ENCODE peak calls at places on chromosomes 16 and 17, in eight cellular contexts. O, R, G, A, C, W, S and X are unnamed samples. For H3K4me1, the result is how much of the 10 kb centered on the place peaks cover.

GRCh38 chr16:75279277-75279676 is 27.9 kb upstream of the BCAR1 start:
- DNase-seq in R (no peak), G (no peak), A (no peak), S (no peak), W (no peak), C (no peak), O (no peak), X (no peak)

GRCh38 chr16:58011652-58012051 is 10.4 kb downstream of the USB1 start:
- DNase-seq in W (no peak), O (no peak), S (no peak), C (peak), R (no peak), A (no peak), G (no peak), X (no peak)

GRCh38 chr17:64008830-64009229 is 10.7 kb downstream of the PRR29 start:
- DNase-seq in A (peak), G (no peak), C (no peak), S (no peak), W (no peak), O (no peak), R (no peak), X (no peak)

GRCh38 chr16:31876955-31877828 is 3.6 kb downstream of the ZNF267 start:
- DNase-seq in S (no peak), O (no peak), A (peak), G (no peak), C (peak), W (no peak), R (no peak), X (no peak)

GRCh38 chr17:8189041-8189710 is 804 bp downstream of the BORCS6 start:
- DNase-seq in O (no peak), R (no peak), S (no peak), C (no peak), G (peak), W (peak), A (peak), X (no peak)

GRCh38 chr17:82230627-82231311 is 1.9 kb downstream of the SLC16A3 start:
- DNase-seq in G (no peak), S (no peak), O (peak), R (peak), A (peak), W (peak), C (peak), X (peak)

GRCh38 chr16:10895053-10895946 is 18.3 kb downstream of the CIITA start:
- DNase-seq in G (no peak), A (peak), C (peak), W (no peak), O (no peak), R (no peak), S (no peak), X (no peak)

GRCh38 chr17:47352848-47353247 is 29.1 kb downstream of the EFCAB13 start:
- DNase-seq in G (no peak), O (no peak), A (no peak), S (no peak), R (no peak), C (no peak), W (no peak), X (no peak)

GRCh38 chr16:81599034-81599744 is 154.6 kb downstream of the CMIP start:
- DNase-seq in W (peak), O (no peak), C (peak), G (peak), R (no peak), A (no peak), S (no peak), X (no peak)

GRCh38 chr16:88879788-88880055 is 13.3 kb upstream of the PABPN1L start:
- DNase-seq in G (no peak), W (no peak), S (no peak), A (no peak), C (no peak), R (no peak), O (peak), X (no peak)

GRCh38 chr17:46984892-46985291 is 5.8 kb upstream of the RPRML start:
- DNase-seq in O (no peak), R (no peak), S (no peak), C (peak), W (peak), G (no peak), A (peak), X (no peak)

GRCh38 chr17:48506246-48506645 is 24.6 kb downstream of the HOXB1 start:
- DNase-seq in R (no peak), G (no peak), W (no peak), A (no peak), S (no peak), O (no peak), C (no peak), X (no peak)

GRCh38 chr16:55643161-55643970 is 12.4 kb upstream of the SLC6A2 start:
- DNase-seq in S (peak), G (no peak), R (no peak), O (peak), W (peak), C (peak), A (peak), X (no peak)

GRCh38 chr16:31382485-31383161 is 10.5 kb upstream of the ITGAD start:
- DNase-seq in C (peak), A (peak), W (peak), O (peak), G (peak), S (peak), R (no peak), X (peak)

GRCh38 chr17:8072727-8073461 is 14.6 kb downstream of the ALOX12B start:
- DNase-seq in O (no peak), G (no peak), S (no peak), W (no peak), C (no peak), A (no peak), R (no peak), X (no peak)

GRCh38 chr17:82023447-82024241 is 539 bp downstream of the LRRC45 start:
- DNase-seq in R (no peak), C (no peak), W (no peak), S (no peak), O (peak), G (no peak), A (no peak), X (no peak)

GRCh38 chr17:76726766-76727718 is at the start of gene METTL23:
- DNase-seq in S (no peak), A (peak), W (peak), C (peak), G (peak), R (peak), O (peak), X (peak)

GRCh38 chr17:7261377-7262191 is 694 bp downstream of the CLDN7 start:
- DNase-seq in W (no peak), C (no peak), R (no peak), A (no peak), S (no peak), G (no peak), O (peak), X (no peak)

GRCh38 chr17:29722411-29723198 is 99.9 kb upstream of the CORO6 start:
- DNase-seq in A (peak), S (no peak), C (no peak), O (no peak), R (peak), W (no peak), G (peak), X (peak)

DNA sequence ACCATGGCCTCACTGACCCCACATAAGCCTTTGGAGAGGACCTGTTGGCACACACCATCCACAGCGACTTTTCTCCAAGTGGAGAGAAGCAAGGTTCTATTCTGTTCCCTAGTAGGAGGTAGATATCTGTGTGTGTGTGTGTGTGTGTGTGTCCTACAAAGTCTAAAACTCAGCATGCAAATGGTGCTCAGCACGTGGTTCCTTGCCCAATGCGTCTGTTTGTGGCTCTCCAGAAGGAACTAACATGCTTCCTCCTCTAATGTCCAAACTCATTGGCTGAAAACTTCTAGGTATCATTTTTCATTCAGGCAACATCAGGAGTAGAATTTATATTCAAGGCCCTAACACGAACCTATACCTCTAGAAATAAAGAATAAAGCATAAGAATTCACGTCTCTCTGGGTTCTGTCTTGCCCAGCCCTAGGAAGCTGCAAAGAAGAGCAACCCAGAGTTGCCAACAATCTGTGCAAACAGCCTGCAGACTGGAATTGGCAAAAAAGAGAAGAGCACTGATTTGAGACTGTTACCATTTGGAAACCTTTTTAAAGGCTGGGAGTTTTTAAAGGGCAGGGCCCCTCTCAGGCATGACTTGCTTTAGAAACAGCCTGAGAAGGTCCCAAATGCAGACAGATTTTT is 25.5 kb downstream of the MAP3K14 start:
- DNase-seq in W (no peak), R (no peak), S (no peak), A (no peak), C (no peak), G (no peak), O (no peak), X (no peak)
- TF ChIP-seq POLR2A in W (no peak), R (no peak), S (no peak), A (no peak), C (no peak), G (no peak), O (no peak), X (no peak)

DNA sequence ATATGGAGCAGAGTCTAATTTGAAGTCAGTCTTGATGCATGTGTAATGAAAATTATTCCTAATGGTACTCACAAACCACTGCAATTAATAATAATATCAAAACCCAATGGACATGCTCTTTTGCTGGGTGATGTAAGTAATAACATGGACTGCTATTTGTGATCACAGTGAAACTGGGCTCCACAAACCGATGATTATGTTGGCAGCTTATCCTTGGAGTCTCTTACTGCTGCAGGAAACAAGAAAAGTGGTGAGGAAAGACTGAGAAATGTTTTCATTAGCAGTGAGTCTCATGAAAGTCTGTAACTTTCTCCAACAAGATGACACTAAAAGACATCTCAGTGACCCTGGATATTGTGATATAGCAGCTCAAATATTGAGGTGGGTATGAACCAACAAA is 45.2 kb downstream of the TMEM100 start:
- DNase-seq in W (no peak), A (no peak), O (no peak), C (no peak), S (no peak), G (no peak), R (no peak), X (no peak)
- TF ChIP-seq POLR2AphosphoS5 in W (no peak), A (no peak), O (no peak), C (no peak), S (no peak), G (no peak), R (no peak), X (no peak)

GRCh38 chr17:39614545-39615157 is 6.9 kb upstream of the NEUROD2 start:
- DNase-seq in R (no peak), A (no peak), S (no peak), W (no peak), G (no peak), O (no peak), C (no peak), X (no peak)

GRCh38 chr17:39612935-39613465 is 5.3 kb upstream of the NEUROD2 start:
- DNase-seq in A (no peak), R (no peak), C (no peak), G (no peak), S (no peak), W (no peak), O (no peak), X (no peak)

GRCh38 chr17:39609416-39610025 is 1.8 kb upstream of the NEUROD2 start:
- DNase-seq in W (no peak), R (no peak), C (no peak), S (no peak), G (no peak), A (no peak), O (no peak), X (no peak)

GRCh38 chr17:39611441-39612112 is 3.9 kb upstream of the NEUROD2 start:
- DNase-seq in C (no peak), R (no peak), G (no peak), A (no peak), O (no peak), W (no peak), S (no peak), X (no peak)

GRCh38 chr17:39612291-39612894 is 4.7 kb upstream of the NEUROD2 start:
- DNase-seq in S (no peak), W (no peak), O (no peak), C (no peak), G (no peak), R (no peak), A (no peak), X (no peak)
- H3K4me1 ChIP-seq in S (under half), W (under half), O (under half), C (under half), G (under half), R (under half), A (under half), X (under half)

GRCh38 chr16:21302454-21302853 is 24.4 kb upstream of the CRYM start:
- DNase-seq in S (no peak), C (no peak), G (no peak), O (no peak), R (no peak), A (no peak), W (no peak), X (no peak)

GRCh38 chr16:21302898-21303528 is 24.9 kb upstream of the CRYM start:
- DNase-seq in A (no peak), W (no peak), S (peak), O (no peak), R (no peak), G (no peak), C (no peak), X (no peak)

GRCh38 chr16:21301895-21302291 is 23.8 kb upstream of the CRYM start:
- DNase-seq in W (no peak), R (no peak), O (no peak), C (no peak), G (no peak), S (no peak), A (no peak), X (no peak)

GRCh38 chr16:21301168-21301894 is 23.2 kb upstream of the CRYM start:
- DNase-seq in A (peak), R (peak), G (peak), W (peak), O (peak), S (peak), C (peak), X (peak)

GRCh38 chr16:21300309-21301167 is 22.4 kb upstream of the CRYM start:
- DNase-seq in S (peak), G (peak), C (peak), O (peak), W (peak), R (peak), A (peak), X (peak)
- TF ChIP-seq POLR2A in S (peak), G (peak), C (peak), O (no peak), W (no peak), R (no peak), A (no peak), X (no peak)

DNA sequence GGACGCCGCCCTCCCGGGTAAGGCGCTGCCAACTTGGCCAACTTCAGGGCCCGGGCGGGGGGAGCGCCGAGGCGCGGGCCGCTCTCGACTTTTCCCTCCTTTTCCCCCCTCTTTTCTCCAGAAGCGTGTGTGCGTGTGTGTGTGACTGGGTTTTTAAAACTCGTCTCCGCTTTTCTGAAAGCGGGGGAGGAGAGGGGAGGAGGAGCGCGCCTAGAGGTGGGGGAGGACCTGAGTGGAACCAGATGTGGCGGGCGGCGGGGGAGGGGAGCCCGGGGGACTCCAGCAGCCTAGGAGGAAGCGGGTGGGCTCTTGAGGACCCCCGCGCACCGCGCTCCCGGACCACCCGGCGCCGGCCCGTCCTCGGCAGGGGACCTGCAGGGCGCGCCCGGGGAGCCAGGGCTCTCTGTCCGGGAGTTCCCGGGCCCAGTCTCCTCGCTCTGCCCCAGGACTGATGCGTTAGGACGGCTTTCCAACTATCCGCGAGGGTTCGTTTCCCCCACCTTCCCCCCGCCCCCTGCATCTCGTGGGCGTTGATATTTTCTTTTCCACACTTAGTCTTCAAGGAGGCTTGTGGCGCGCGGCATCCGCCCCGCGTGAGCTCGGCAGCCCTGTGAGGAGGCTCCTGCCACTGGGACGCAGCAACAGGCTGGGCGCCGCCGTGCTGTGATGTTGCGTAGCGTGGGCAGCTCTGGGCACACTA is 584 bp downstream of the MRC2 start:
- DNase-seq in W (no peak), R (peak), G (peak), O (peak), A (peak), C (no peak), S (no peak), X (peak)
- TF ChIP-seq POLR2AphosphoS5 in W (no peak), R (no peak), G (no peak), O (no peak), A (no peak), C (no peak), S (no peak), X (no peak)

GRCh38 chr17:57937492-57937891 is 17.7 kb downstream of the CUEDC1 start:
- DNase-seq in G (no peak), R (no peak), O (no peak), S (no peak), A (no peak), C (no peak), W (no peak), X (no peak)
- H3K4me1 ChIP-seq in G (under half), R (half or more), O (half or more), S (half or more), A (under half), C (half or more), W (half or more), X (under half)

GRCh38 chr17:80274871-80275449 is 14.3 kb downstream of the RNF213 start:
- DNase-seq in R (no peak), O (no peak), G (no peak), A (no peak), S (no peak), C (no peak), W (no peak), X (no peak)

GRCh38 chr17:80274317-80274716 is 13.7 kb downstream of the RNF213 start:
- DNase-seq in R (no peak), W (no peak), A (no peak), O (no peak), S (no peak), C (no peak), G (no peak), X (no peak)

GRCh38 chr17:80281516-80281915 is 20.9 kb downstream of the RNF213 start:
- DNase-seq in C (no peak), G (no peak), S (no peak), R (no peak), O (no peak), W (no peak), A (no peak), X (no peak)

GRCh38 chr17:80279895-80280294 is 19.2 kb downstream of the RNF213 start:
- DNase-seq in C (no peak), W (no peak), A (peak), G (no peak), O (no peak), R (peak), S (no peak), X (no peak)

DNA sequence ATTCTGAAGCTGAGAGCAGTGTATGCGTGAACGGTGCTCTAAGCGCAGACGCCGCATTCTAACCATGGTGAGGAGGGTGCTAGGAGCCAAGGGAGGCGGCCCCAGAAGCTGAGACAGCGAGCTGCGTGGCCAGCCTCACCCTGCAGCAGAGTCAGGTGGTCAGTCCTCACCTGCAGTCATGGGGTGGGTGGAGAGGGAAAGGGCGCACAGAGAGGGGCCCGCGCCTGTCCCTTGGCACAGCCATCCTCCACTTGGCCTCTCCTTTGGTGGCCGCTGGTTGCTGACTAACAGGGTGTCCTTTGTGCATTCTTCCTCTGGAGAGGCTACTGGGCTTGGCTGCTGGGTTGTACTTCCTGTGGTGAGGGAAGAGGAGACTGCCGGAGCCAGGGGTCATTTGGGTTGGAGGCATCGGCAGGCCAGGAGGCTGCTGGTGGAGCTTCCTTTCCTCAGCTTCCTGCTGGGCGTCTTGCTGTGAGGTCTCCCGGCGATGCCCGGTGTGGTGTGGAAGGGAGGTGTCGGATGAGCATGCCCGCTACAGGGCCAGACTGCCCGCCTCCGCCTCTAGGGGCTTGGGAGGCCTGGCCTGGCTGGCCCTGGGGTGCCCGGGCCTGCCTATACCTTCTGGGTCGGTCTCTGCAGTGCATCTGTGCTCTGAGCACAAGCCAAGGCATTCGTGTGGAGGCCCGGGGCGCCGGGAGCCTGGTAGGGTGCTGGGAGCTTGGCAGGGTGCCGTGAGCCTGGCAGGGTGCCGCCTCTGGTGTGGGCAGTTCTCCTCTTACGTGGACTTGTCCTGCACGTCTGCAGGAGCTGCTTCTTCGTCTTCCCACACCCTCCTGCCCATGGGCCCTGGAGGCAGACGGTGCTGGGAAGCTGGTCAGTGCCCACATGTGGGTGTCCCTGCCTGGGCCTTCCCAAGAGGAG is 17.4 kb downstream of the RNF213 start:
- DNase-seq in S (no peak), C (no peak), O (peak), W (no peak), A (no peak), G (peak), R (peak), X (peak)
- TF ChIP-seq POLR2A in S (no peak), C (no peak), O (no peak), W (no peak), A (no peak), G (no peak), R (no peak), X (no peak)